ENCODE peak calls at places on chromosomes 3 and 15, in six cellular contexts. L is spleen; E is AG04450; V is CD4-positive, CD25-positive, alpha-beta regulatory T cell; B is breast epithelium; P is IMR-90. R is an unnamed sample.

GRCh38 chr15:99474981-99475753 is 90.6 kb upstream of the MEF2A start:
- DNase-seq in B (no peak), P (no peak), V (no peak), E (no peak), L (no peak), R (no peak)

GRCh38 chr15:62469874-62470688 is 305.0 kb upstream of the C2CD4B start:
- DNase-seq in V (no peak), L (no peak), P (peak), E (peak), B (no peak), R (peak)

GRCh38 chr3:46574263-46574662 is 8.2 kb upstream of the LRRC2 start:
- DNase-seq in E (no peak), L (no peak), P (no peak), V (no peak), B (no peak), R (no peak)

GRCh38 chr3:49164983-49165720 is 979 bp downstream of the CCDC71 start:
- DNase-seq in E (no peak), P (no peak), L (no peak), V (no peak), B (no peak), R (no peak)

GRCh38 chr3:110495201-110495927 is 576.3 kb upstream of the NECTIN3 start:
- DNase-seq in E (no peak), P (no peak), L (no peak), V (no peak), B (no peak), R (no peak)

GRCh38 chr3:126509565-126510322 is 7.8 kb downstream of the UROC1 start:
- DNase-seq in V (no peak), P (no peak), L (peak), B (no peak), E (no peak), R (no peak)

GRCh38 chr15:59556405-59556804 is 55.2 kb upstream of the GCNT3 start:
- DNase-seq in B (no peak), V (no peak), P (no peak), L (no peak), E (no peak), R (no peak)

GRCh38 chr3:73499787-73500186 is 125.0 kb downstream of the PDZRN3 start:
- DNase-seq in L (no peak), B (no peak), P (no peak), V (no peak), E (no peak), R (peak)

GRCh38 chr15:66114863-66115425 is 138.6 kb downstream of the MEGF11 start:
- DNase-seq in P (no peak), L (peak), V (no peak), B (no peak), E (no peak), R (no peak)

GRCh38 chr3:96101013-96101412 is 713.4 kb upstream of the EPHA6 start:
- DNase-seq in V (no peak), L (no peak), B (no peak), P (no peak), E (no peak), R (no peak)

GRCh38 chr3:102536479-102536878 is 101.7 kb downstream of the ZPLD1 start:
- DNase-seq in B (no peak), P (peak), E (peak), L (no peak), V (peak), R (peak)

GRCh38 chr15:54304321-54304720 is 326.1 kb downstream of the UNC13C start:
- DNase-seq in V (no peak), B (no peak), P (no peak), E (no peak), L (no peak), R (no peak)

GRCh38 chr3:2099028-2099671 is 484 bp downstream of the CNTN4 start:
- DNase-seq in P (no peak), V (no peak), E (no peak), B (no peak), L (no peak), R (no peak)

GRCh38 chr3:6229778-6230410 is 631.0 kb upstream of the GRM7 start:
- DNase-seq in V (no peak), B (no peak), E (no peak), L (no peak), P (no peak), R (no peak)

GRCh38 chr3:186945255-186945823 is 15.0 kb downstream of the ST6GAL1 start:
- DNase-seq in P (no peak), B (no peak), E (no peak), L (no peak), V (no peak), R (no peak)

GRCh38 chr3:12253521-12253920 is 35.3 kb upstream of the PPARG start:
- DNase-seq in L (no peak), E (no peak), B (no peak), V (no peak), P (peak), R (no peak)

GRCh38 chr3:40719660-40720287 is 195.0 kb downstream of the ZNF621 start:
- DNase-seq in P (no peak), V (no peak), L (no peak), E (no peak), B (peak), R (no peak)

GRCh38 chr3:138187296-138188012 is at the start of gene ARMC8:
- DNase-seq in E (no peak), V (no peak), P (no peak), B (peak), L (peak), R (no peak)

GRCh38 chr3:139629033-139629432 is 48.7 kb downstream of the NMNAT3 start:
- DNase-seq in B (no peak), P (peak), V (peak), L (no peak), E (no peak), R (no peak)

GRCh38 chr3:194276768-194277546 is 74.2 kb downstream of the CPN2 start:
- DNase-seq in B (peak), V (no peak), L (no peak), E (no peak), P (peak), R (peak)

GRCh38 chr3:187936676-187937075 is 191.4 kb upstream of the BCL6 start:
- DNase-seq in B (no peak), L (no peak), V (no peak), E (no peak), P (no peak), R (no peak)

GRCh38 chr15:90291679-90292356 is 26.3 kb downstream of the NGRN start:
- DNase-seq in P (no peak), B (no peak), V (peak), E (no peak), L (no peak), R (no peak)

GRCh38 chr3:37819591-37819990 is 42.1 kb upstream of the CTDSPL start:
- DNase-seq in B (no peak), E (no peak), P (no peak), L (no peak), V (no peak), R (peak)

GRCh38 chr3:128505771-128506170 is 12.8 kb upstream of the GATA2 start:
- DNase-seq in E (no peak), B (no peak), L (no peak), V (no peak), P (no peak), R (no peak)

GRCh38 chr3:70813306-70813705 is 500.9 kb upstream of the MDFIC2 start:
- DNase-seq in E (no peak), B (no peak), L (no peak), P (no peak), V (no peak), R (no peak)

GRCh38 chr15:70248116-70249025 is 150.7 kb upstream of the TLE3 start:
- DNase-seq in E (no peak), P (no peak), B (no peak), L (peak), V (no peak), R (no peak)

GRCh38 chr3:193046369-193046768 is 128.7 kb upstream of the MB21D2 start:
- DNase-seq in E (no peak), L (no peak), V (no peak), B (no peak), P (no peak), R (no peak)

GRCh38 chr15:56868251-56868650 is 50.2 kb upstream of the TCF12 start:
- DNase-seq in B (no peak), V (no peak), L (no peak), E (no peak), P (no peak), R (no peak)

GRCh38 chr15:83210619-83211018 is 3.0 kb upstream of the HDGFL3 start:
- DNase-seq in L (no peak), B (peak), V (no peak), P (no peak), E (no peak), R (peak)

GRCh38 chr3:125498630-125499029 is 21.4 kb downstream of the SNX4 start:
- DNase-seq in P (no peak), B (no peak), L (no peak), E (no peak), V (no peak), R (no peak)

GRCh38 chr3:24769918-24770317 is 275.3 kb upstream of the THRB start:
- DNase-seq in B (no peak), V (no peak), E (no peak), P (no peak), L (no peak), R (no peak)

GRCh38 chr15:68930268-68931022 is at the start of gene SPESP1:
- DNase-seq in E (peak), B (peak), V (peak), P (peak), L (peak), R (peak)
- H3K4me3 ChIP-seq in E (peak), B (peak), V (no peak), P (peak), L (no peak), R (peak)

GRCh38 chr15:64500695-64501395 is 40.5 kb downstream of the ZNF609 start:
- DNase-seq in L (no peak), E (no peak), B (no peak), V (no peak), P (no peak), R (no peak)
- H3K27ac ChIP-seq in L (no peak), E (no peak), B (no peak), V (no peak), P (no peak), R (no peak)

GRCh38 chr3:197613187-197613586 is 57.4 kb upstream of the BDH1 start:
- DNase-seq in V (peak), L (no peak), P (no peak), B (no peak), E (no peak), R (no peak)
- H3K4me3 ChIP-seq in V (peak), L (no peak), P (no peak), B (no peak), E (no peak), R (no peak)

GRCh38 chr3:169478566-169479313 is 184.8 kb downstream of the MECOM start:
- DNase-seq in V (no peak), L (no peak), E (no peak), P (peak), B (no peak), R (peak)
- H3K27ac ChIP-seq in V (no peak), L (no peak), E (no peak), P (no peak), B (no peak), R (peak)

DNA sequence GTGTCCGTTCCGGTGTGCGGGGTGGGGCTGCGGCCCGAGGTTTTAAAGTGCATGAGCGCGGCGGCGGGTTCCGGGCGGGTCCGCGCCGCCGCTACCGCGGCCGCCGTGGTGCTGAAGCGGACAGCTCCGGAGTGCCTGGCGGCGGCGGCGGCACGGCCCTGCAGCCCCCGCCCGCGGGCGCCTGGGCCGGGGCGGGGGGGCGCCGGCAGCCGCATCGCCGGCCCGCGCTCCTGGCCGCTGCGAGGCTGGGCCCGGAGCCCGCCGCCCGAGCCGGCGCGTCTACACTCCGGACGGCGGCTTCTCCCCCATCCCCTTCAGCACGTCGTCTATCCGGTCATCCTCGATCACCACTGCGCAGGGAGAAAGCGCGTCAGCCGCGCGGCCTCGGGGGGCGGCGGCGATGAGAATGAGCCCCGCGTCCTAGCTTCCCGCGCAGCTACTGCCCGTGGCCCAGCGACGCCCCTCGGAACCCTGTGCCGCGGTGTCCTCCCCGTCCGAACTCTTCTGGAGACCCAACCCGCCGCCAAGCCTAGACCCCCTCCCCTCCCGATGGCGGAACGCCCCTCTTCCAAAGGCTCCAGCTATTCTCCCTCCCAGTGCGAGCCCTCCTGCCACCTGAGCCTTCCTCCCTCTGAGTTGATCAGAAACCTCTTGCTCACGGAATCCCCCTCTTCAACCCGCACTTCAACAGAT is 1.3 kb downstream of the CAMK2N2 start:
- DNase-seq in L (peak), V (no peak), E (no peak), P (peak), B (no peak), R (no peak)
- H3K4me3 ChIP-seq in L (no peak), V (peak), E (peak), P (peak), B (peak), R (peak)

DNA sequence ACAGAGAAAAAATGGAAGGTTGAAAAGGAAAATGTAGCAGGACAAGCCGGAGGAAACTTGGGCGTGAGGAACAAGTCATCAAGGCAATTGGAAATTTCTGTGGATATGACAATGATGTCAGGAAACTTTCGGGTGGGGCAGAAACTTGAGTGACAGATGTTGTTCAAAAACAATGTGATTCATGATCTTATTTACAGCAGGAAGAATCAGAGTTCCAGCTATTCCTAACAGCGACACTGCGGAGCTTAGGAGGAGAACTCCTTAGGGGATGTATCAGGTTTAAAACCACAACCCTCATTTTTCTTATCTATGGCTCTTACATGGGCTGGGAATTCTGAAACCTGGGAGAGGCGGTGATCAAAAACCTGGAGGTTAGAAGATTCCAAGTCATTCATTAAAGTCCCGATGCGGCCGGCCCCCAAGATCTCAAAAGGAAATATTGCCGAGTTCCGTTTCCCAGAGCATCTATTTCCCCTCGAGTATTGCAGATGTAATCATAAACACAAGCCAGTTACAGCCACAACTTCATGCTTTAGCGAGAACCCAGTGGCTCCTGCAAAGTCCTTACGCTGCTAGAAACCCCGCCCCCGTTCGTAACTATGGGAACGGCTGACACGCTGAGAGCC is 652 bp upstream of the ARRDC4 start:
- DNase-seq in L (no peak), P (no peak), E (no peak), V (no peak), B (no peak), R (no peak)
- H3K27ac ChIP-seq in L (peak), P (no peak), E (no peak), V (peak), B (peak), R (no peak)

GRCh38 chr3:33645060-33645841 is 72.8 kb downstream of the CLASP2 start:
- DNase-seq in E (no peak), V (peak), L (no peak), B (no peak), P (peak), R (peak)
- H3K4me3 ChIP-seq in E (no peak), V (peak), L (no peak), B (peak), P (no peak), R (peak)

R was measured in astrocyte.